ENCODE peak calls at places on chromosome 9, in seven cellular contexts. H, U, J, O, A, T and N are unnamed samples.
A peak's percentile ranks its signal among the peaks of the same experiment; 100 is the strongest.

GRCh38 chr9:109166771-109167601 is at the start of gene FRRS1L:
- DNase-seq in H (no peak), U (no peak), J (no peak), O (no peak), A (no peak), T (no peak), N (no peak)

GRCh38 chr9:127418037-127418471 is 6.1 kb upstream of the ZNF79 start:
- DNase-seq in H (no peak), U (peak; percentile 21), J (no peak), O (no peak), A (peak; percentile 75), T (peak; percentile 11), N (no peak)

GRCh38 chr9:133421615-133422542 is at the start of gene ADAMTS13:
- DNase-seq in H (peak; percentile 62), U (no peak), J (no peak), O (no peak), A (peak; percentile 58), T (no peak), N (no peak)

GRCh38 chr9:3708751-3709150 is 182.9 kb upstream of the RFX3 start:
- DNase-seq in H (no peak), U (no peak), J (peak; percentile 96), O (no peak), A (no peak), T (no peak), N (no peak)

GRCh38 chr9:113298924-113299770 is 4.0 kb downstream of the RNF183 start:
- DNase-seq in H (no peak), U (no peak), J (peak; percentile 97), O (no peak), A (no peak), T (no peak), N (no peak)

GRCh38 chr9:98171176-98171925 is 21.1 kb downstream of the CORO2A start:
- DNase-seq in H (no peak), U (no peak), J (no peak), O (no peak), A (no peak), T (no peak), N (no peak)

GRCh38 chr9:87662808-87663528 is 63.0 kb upstream of the CTSL start:
- DNase-seq in H (peak; percentile 20), U (peak; percentile 42), J (peak; percentile 35), O (peak; percentile 18), A (peak; percentile 93), T (no peak), N (peak; percentile 67)

GRCh38 chr9:38417003-38417965 is 7.0 kb downstream of the IGFBPL1 start:
- DNase-seq in H (no peak), U (peak; percentile 4), J (no peak), O (no peak), A (peak; percentile 38), T (no peak), N (no peak)

GRCh38 chr9:86239053-86239770 is 20.2 kb downstream of the C9orf153 start:
- DNase-seq in H (no peak), U (peak; percentile 3), J (no peak), O (no peak), A (no peak), T (no peak), N (no peak)

GRCh38 chr9:85872444-85872843 is 68.5 kb upstream of the NAA35 start:
- DNase-seq in H (no peak), U (no peak), J (no peak), O (no peak), A (no peak), T (no peak), N (no peak)

GRCh38 chr9:75918154-75918553 is 27.7 kb downstream of the PCSK5 start:
- DNase-seq in H (no peak), U (no peak), J (no peak), O (no peak), A (no peak), T (no peak), N (no peak)

GRCh38 chr9:29816954-29817703 is 2243.8 kb upstream of the C9orf72 start:
- DNase-seq in H (no peak), U (no peak), J (no peak), O (no peak), A (no peak), T (no peak), N (no peak)

GRCh38 chr9:34547960-34548603 is 25.3 kb upstream of the ENHO start:
- DNase-seq in H (no peak), U (no peak), J (no peak), O (no peak), A (peak; percentile 74), T (no peak), N (peak; percentile 41)

GRCh38 chr9:98321269-98321668 is 65.8 kb upstream of the TBC1D2 start:
- DNase-seq in H (no peak), U (no peak), J (no peak), O (no peak), A (no peak), T (no peak), N (no peak)

GRCh38 chr9:33196736-33197135 is 29.6 kb upstream of the B4GALT1 start:
- DNase-seq in H (no peak), U (no peak), J (no peak), O (no peak), A (no peak), T (no peak), N (no peak)

GRCh38 chr9:97854696-97855485 is 1.9 kb downstream of the FOXE1 start:
- DNase-seq in H (no peak), U (no peak), J (no peak), O (no peak), A (no peak), T (no peak), N (no peak)

GRCh38 chr9:16901589-16901988 is 31.1 kb upstream of the BNC2 start:
- DNase-seq in H (no peak), U (peak; percentile 40), J (no peak), O (no peak), A (no peak), T (no peak), N (no peak)

GRCh38 chr9:134163374-134164196 is 779 bp downstream of the RNU6ATAC start:
- DNase-seq in H (peak; percentile 56), U (peak; percentile 21), J (no peak), O (no peak), A (no peak), T (peak; percentile 56), N (no peak)

GRCh38 chr9:110114086-110114887 is 93.7 kb downstream of the C9orf152 start:
- DNase-seq in H (no peak), U (no peak), J (no peak), O (no peak), A (no peak), T (no peak), N (no peak)

GRCh38 chr9:94656190-94656589 is 16.9 kb upstream of the FBP1 start:
- DNase-seq in H (no peak), U (peak; percentile 97), J (no peak), O (no peak), A (no peak), T (no peak), N (peak; percentile 84)